ENCODE peak calls at places on chromosome 5, in four cellular contexts. Q, F, B and R are unnamed samples.

GRCh38 chr5:179163236-179164155 is 103.3 kb downstream of the ZNF354C start:
- DNase-seq in B (no peak), F (no peak), Q (no peak), R (no peak)

GRCh38 chr5:83714780-83715179 is 5.9 kb downstream of the HAPLN1 start:
- DNase-seq in B (no peak), F (no peak), Q (no peak), R (no peak)

GRCh38 chr5:176383961-176384360 is 4.4 kb downstream of the NOP16 start:
- DNase-seq in F (no peak), B (no peak), Q (no peak), R (no peak)

GRCh38 chr5:173454764-173455598 is 126.8 kb upstream of the STC2 start:
- DNase-seq in B (no peak), Q (no peak), F (peak), R (no peak)

GRCh38 chr5:79301046-79301712 is 65.2 kb downstream of the JMY start:
- DNase-seq in B (no peak), F (no peak), Q (no peak), R (no peak)

GRCh38 chr5:96565843-96566242 is 96.3 kb upstream of the CAST start:
- DNase-seq in B (no peak), Q (no peak), F (peak), R (no peak)

GRCh38 chr5:172274951-172275753 is 8.4 kb downstream of the UBTD2 start:
- DNase-seq in Q (no peak), B (no peak), F (no peak), R (peak)

GRCh38 chr5:146466521-146467349 is 19.6 kb downstream of the TCERG1 start:
- DNase-seq in F (no peak), Q (no peak), B (no peak), R (no peak)

GRCh38 chr5:71907001-71907564 is 188.0 kb downstream of the CARTPT start:
- DNase-seq in F (no peak), B (no peak), Q (no peak), R (no peak)

GRCh38 chr5:151670953-151671636 is 15.6 kb downstream of the SPARC start:
- DNase-seq in B (no peak), F (no peak), Q (no peak), R (no peak)

GRCh38 chr5:78541058-78541624 is 107.4 kb downstream of the LHFPL2 start:
- DNase-seq in F (no peak), B (no peak), Q (no peak), R (no peak)

GRCh38 chr5:40416098-40416497 is 263.6 kb upstream of the PTGER4 start:
- DNase-seq in Q (no peak), F (no peak), B (no peak), R (no peak)

GRCh38 chr5:39138892-39139291 is 64.7 kb upstream of the RICTOR start:
- DNase-seq in F (no peak), Q (no peak), B (no peak), R (no peak)

GRCh38 chr5:169177431-169177694 is 123.6 kb downstream of the SLIT3 start:
- DNase-seq in B (no peak), Q (no peak), F (no peak), R (no peak)

GRCh38 chr5:170450041-170450660 is 53.7 kb upstream of the KCNIP1 start:
- DNase-seq in F (no peak), Q (no peak), B (no peak), R (no peak)

GRCh38 chr5:62112689-62113220 is 193.3 kb upstream of the KIF2A start:
- DNase-seq in F (no peak), B (no peak), Q (no peak), R (no peak)

GRCh38 chr5:124182133-124182532 is 564.3 kb downstream of the ZNF608 start:
- DNase-seq in B (no peak), F (no peak), Q (no peak), R (no peak)